ENCODE peak calls at places on chromosomes 1 and 21, in seven cellular contexts. R is HCT116, E is NT2/D1, J is K562, C is GM12878, B is H1, S is HepG2. A is an unnamed sample.

GRCh38 chr1:92728687-92729086 is 56.2 kb downstream of the EVI5 start:
- DNase-seq in R (no peak), E (no peak), J (no peak), C (no peak), B (no peak), S (no peak), A (no peak)

GRCh38 chr1:155912056-155912536 is 947 bp upstream of the RIT1 start:
- DNase-seq in R (no peak), E (no peak), J (peak), C (no peak), B (no peak), S (no peak), A (no peak)

GRCh38 chr21:28771790-28772501 is 220.7 kb downstream of the LTN1 start:
- DNase-seq in R (no peak), E (no peak), J (no peak), C (no peak), B (no peak), S (no peak), A (no peak)

GRCh38 chr1:28509705-28510349 is 4.0 kb downstream of the RCC1 start:
- DNase-seq in R (no peak), E (no peak), J (peak), C (no peak), B (no peak), S (no peak), A (no peak)

GRCh38 chr1:227883641-227884301 is 64.0 kb downstream of the WNT9A start:
- DNase-seq in R (no peak), E (no peak), J (no peak), C (no peak), B (no peak), S (no peak), A (no peak)

GRCh38 chr1:119987112-119987511 is 82.3 kb downstream of the NOTCH2 start:
- DNase-seq in R (no peak), E (no peak), J (no peak), C (no peak), B (no peak), S (no peak), A (no peak)

GRCh38 chr1:1306661-1307260 is 969 bp downstream of the ACAP3 start:
- DNase-seq in R (no peak), E (no peak), J (no peak), C (no peak), B (no peak), S (peak), A (no peak)

GRCh38 chr21:19998450-19998849 is 999.8 kb upstream of the NCAM2 start:
- DNase-seq in R (no peak), E (no peak), J (no peak), C (no peak), B (no peak), S (no peak), A (no peak)

GRCh38 chr1:84675631-84676030 is 14.6 kb downstream of the SSX2IP start:
- DNase-seq in R (no peak), E (no peak), J (no peak), C (no peak), B (no peak), S (no peak), A (no peak)

GRCh38 chr1:116433283-116434257 is 60.5 kb downstream of the ATP1A1 start:
- DNase-seq in R (no peak), E (no peak), J (peak), C (no peak), B (no peak), S (peak), A (no peak)

GRCh38 chr21:40067751-40068150 is 200.5 kb downstream of the PCP4 start:
- DNase-seq in R (no peak), E (no peak), J (no peak), C (no peak), B (no peak), S (no peak), A (no peak)

GRCh38 chr1:214604543-214604942 is 1.5 kb downstream of the CENPF start:
- DNase-seq in R (no peak), E (no peak), J (no peak), C (no peak), B (no peak), S (peak), A (peak)

GRCh38 chr1:95012389-95012788 is 60.4 kb downstream of the ALG14 start:
- DNase-seq in R (no peak), E (no peak), J (no peak), C (no peak), B (no peak), S (no peak), A (no peak)
- TF ChIP-seq YY1 in R (no peak), E (no peak), J (no peak), C (no peak), B (no peak), S (no peak), A (no peak)

GRCh38 chr1:26124433-26125318 is 13.1 kb downstream of the PDIK1L start:
- DNase-seq in R (no peak), E (no peak), J (no peak), C (no peak), B (no peak), S (no peak), A (no peak)

GRCh38 chr1:26125946-26126320 is 14.3 kb downstream of the PDIK1L start:
- DNase-seq in R (no peak), E (no peak), J (no peak), C (no peak), B (no peak), S (no peak), A (no peak)

GRCh38 chr1:26125382-26125781 is 13.8 kb downstream of the PDIK1L start:
- DNase-seq in R (no peak), E (no peak), J (no peak), C (no peak), B (no peak), S (no peak), A (no peak)

GRCh38 chr1:26127235-26128163 is 15.9 kb downstream of the PDIK1L start:
- DNase-seq in R (no peak), E (no peak), J (peak), C (no peak), B (no peak), S (no peak), A (no peak)

GRCh38 chr1:26126321-26127084 is 14.9 kb downstream of the PDIK1L start:
- DNase-seq in R (no peak), E (no peak), J (peak), C (no peak), B (no peak), S (no peak), A (no peak)
- TF ChIP-seq YY1 in R (no peak), E (no peak), J (no peak), C (no peak), B (no peak), S (no peak), A (no peak)

DNA sequence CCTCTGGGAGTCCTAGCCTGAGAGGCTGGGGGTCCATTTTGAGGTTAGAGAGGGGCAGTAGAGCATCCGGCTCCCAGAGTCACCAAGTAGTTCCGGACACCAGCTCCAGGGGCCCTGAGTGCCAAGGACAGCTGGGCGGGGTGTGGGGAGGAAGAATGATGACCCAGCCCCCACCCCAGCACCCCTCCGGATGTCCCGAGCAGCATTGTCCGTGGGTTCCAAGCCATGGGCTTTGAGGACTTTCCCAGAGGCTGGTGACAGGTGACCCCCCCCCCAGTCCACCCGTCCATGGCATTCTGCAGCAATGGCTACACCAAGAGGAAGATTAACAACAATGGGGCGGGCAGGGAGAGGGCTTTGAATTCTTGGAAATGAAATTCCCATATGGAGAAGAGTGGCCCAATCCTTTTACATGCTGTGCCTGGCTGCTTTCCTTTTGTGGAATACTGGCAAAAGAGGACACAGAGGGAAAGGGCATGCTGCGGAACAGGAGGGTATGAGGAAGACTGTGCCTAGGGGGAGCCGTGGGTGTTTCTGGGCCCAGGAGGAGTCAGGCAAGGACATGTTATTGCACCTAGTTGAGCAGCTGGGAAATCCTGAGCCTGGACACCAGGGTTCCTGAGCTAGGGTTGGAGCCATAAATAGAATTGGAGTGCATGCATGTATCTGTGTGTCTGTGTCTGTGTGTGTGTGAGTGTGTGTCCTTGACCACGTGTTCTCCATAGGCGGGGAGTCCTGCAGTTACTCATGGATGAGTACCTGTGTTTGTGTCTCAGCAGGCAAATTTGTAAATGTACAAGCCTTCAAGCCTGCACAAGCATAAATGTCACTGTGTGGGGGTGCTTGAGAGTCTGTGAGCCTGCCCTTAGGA is 953 bp downstream of the ATP1A2 start:
- DNase-seq in R (no peak), E (no peak), J (no peak), C (no peak), B (no peak), S (no peak), A (no peak)
- TF ChIP-seq YY1 in R (no peak), E (no peak), J (no peak), C (no peak), B (no peak), S (no peak), A (no peak)

DNA sequence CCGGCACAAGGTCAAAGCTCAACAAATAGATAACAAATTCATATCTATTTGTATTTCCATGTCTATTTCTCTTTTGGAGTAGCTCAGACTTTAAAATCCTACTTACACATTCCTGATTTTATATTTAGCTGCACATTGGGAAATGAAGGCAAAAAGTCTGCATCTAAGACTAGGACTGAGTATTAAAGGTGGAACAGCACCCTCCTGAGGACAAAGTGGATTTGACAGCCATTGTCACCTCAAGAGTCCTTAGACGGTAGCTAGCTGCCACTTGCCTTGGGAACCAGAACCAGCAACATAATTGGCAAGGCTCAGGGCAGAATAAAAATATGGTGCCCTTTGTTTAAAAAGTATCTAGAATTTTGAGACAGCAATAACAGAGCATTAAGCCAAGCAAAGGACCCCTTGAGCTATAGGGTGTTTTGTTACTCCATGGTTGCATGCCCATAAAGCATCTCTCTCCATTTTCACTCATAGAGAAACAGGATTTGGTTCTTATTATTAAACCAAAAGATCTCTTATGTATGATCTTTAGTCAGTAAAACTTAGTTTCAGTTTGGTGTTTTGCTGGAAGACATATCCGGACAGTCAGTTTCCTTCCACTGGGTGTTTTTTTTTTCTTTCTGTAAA is 30.0 kb upstream of the SGIP1 start:
- DNase-seq in R (peak), E (peak), J (peak), C (no peak), B (peak), S (peak), A (peak)
- TF ChIP-seq YY1 in R (peak), E (no peak), J (no peak), C (no peak), B (peak), S (no peak), A (no peak)

DNA sequence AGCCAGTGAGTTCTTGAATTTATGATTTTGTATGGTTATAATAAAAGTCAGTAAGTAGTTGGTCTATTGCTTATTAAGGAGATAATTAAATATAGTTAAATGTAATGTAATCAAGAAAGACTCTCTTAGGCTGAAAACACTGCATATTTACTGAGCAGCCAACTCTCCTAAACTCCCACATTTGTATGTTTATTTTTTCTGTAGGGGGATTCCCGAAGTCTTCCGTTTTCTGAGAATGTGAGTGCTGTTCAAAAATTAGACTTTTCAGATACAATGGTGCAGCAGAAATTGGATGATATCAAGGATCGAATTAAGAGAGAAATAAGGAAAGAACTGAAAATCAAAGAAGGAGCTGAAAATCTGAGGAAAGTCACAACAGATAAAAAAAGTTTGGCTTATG is 56.7 kb downstream of the PKN2 start:
- DNase-seq in R (no peak), E (no peak), J (no peak), C (no peak), B (no peak), S (no peak), A (no peak)
- TF ChIP-seq YY1 in R (no peak), E (no peak), J (no peak), C (no peak), B (no peak), S (no peak), A (no peak)

GRCh38 chr1:4090976-4091660 is 191.0 kb upstream of the C1orf174 start:
- DNase-seq in R (no peak), E (no peak), J (no peak), C (no peak), B (no peak), S (no peak), A (no peak)
- TF ChIP-seq YY1 in R (no peak), E (no peak), J (no peak), C (no peak), B (no peak), S (no peak), A (no peak)